ENCODE peak calls at places on chromosomes 2 and 18, in eight cellular contexts. P is HCT116, O is spleen, I is endothelial cell of umbilical vein, H is sigmoid colon, Y is K562, F is breast epithelium, Z is H1. T is an unnamed sample.

GRCh38 chr2:61969376-61969775 is 63.9 kb downstream of the COMMD1 start:
- DNase-seq in Z (no peak), Y (no peak), O (no peak), I (no peak), H (no peak), F (no peak), P (no peak), T (no peak)

GRCh38 chr2:58762176-58762781 is 521.2 kb upstream of the FANCL start:
- DNase-seq in P (peak; percentile 41), Y (peak; percentile 15), O (peak; percentile 59), Z (peak; percentile 80), I (peak; percentile 40), H (no peak), F (peak; percentile 40), T (peak; percentile 35)

GRCh38 chr2:9417725-9418124 is 5.6 kb downstream of the ITGB1BP1 start:
- DNase-seq in P (no peak), I (peak; percentile 18), O (no peak), Y (no peak), F (no peak), Z (no peak), H (no peak), T (no peak)

GRCh38 chr2:140604788-140605187 is 1526.0 kb downstream of the LRP1B start:
- DNase-seq in Y (no peak), I (no peak), Z (no peak), F (no peak), O (no peak), P (no peak), H (no peak), T (no peak)

GRCh38 chr2:45055261-45055660 is 46.0 kb upstream of the SIX2 start:
- DNase-seq in H (no peak), Y (no peak), P (no peak), O (no peak), Z (no peak), F (no peak), I (no peak), T (no peak)

GRCh38 chr18:7872569-7872968 is 305.5 kb downstream of the PTPRM start:
- DNase-seq in P (peak; percentile 71), O (no peak), I (peak; percentile 54), F (no peak), H (no peak), Y (no peak), Z (no peak), T (no peak)

GRCh38 chr18:25047983-25048382 is 304.0 kb downstream of the ZNF521 start:
- DNase-seq in I (no peak), O (no peak), F (no peak), Z (peak; percentile 61), H (no peak), Y (no peak), P (no peak), T (no peak)

GRCh38 chr2:72859831-72860262 is 27.4 kb upstream of the SPR start:
- DNase-seq in F (peak; percentile 48), Y (peak; percentile 45), P (peak; percentile 77), I (peak; percentile 71), Z (no peak), O (no peak), H (no peak), T (peak; percentile 78)

GRCh38 chr2:97995026-97995733 is 568 bp downstream of the TMEM131 start:
- DNase-seq in Z (no peak), I (peak; percentile 55), O (peak; percentile 93), F (no peak), P (no peak), Y (peak; percentile 75), H (peak; percentile 69), T (peak; percentile 56)

GRCh38 chr2:47354013-47354816 is 48.7 kb upstream of the MSH2 start:
- DNase-seq in I (peak; percentile 74), O (peak; percentile 55), P (no peak), Y (peak; percentile 58), H (peak; percentile 21), Z (no peak), F (no peak), T (peak; percentile 66)

GRCh38 chr18:73646196-73646595 is 501.4 kb downstream of the FBXO15 start:
- DNase-seq in I (no peak), Z (no peak), P (no peak), H (no peak), Y (no peak), F (no peak), O (no peak), T (no peak)

GRCh38 chr2:114345246-114345645 is 97.2 kb upstream of the DPP10 start:
- DNase-seq in Y (no peak), Z (no peak), I (no peak), O (no peak), P (no peak), F (no peak), H (no peak), T (no peak)

GRCh38 chr2:66412874-66413273 is 22.1 kb upstream of the MEIS1 start:
- DNase-seq in H (no peak), I (no peak), O (no peak), F (no peak), P (no peak), Z (no peak), Y (no peak), T (no peak)

GRCh38 chr2:53632126-53632460 is 135.5 kb upstream of the CHAC2 start:
- DNase-seq in H (no peak), F (no peak), Y (no peak), I (no peak), O (no peak), P (no peak), Z (no peak), T (no peak)

GRCh38 chr18:51195086-51195601 is 2.3 kb downstream of the MEX3C start:
- DNase-seq in Y (no peak), O (no peak), I (no peak), H (no peak), P (no peak), Z (no peak), F (no peak), T (no peak)

GRCh38 chr2:121165038-121165542 is 119.9 kb downstream of the TFCP2L1 start:
- DNase-seq in P (no peak), Y (no peak), F (no peak), H (no peak), I (no peak), Z (no peak), O (no peak), T (no peak)

GRCh38 chr2:9341351-9341887 is 81.9 kb downstream of the ITGB1BP1 start:
- DNase-seq in O (no peak), P (no peak), Y (no peak), Z (no peak), F (no peak), H (no peak), I (no peak), T (no peak)

GRCh38 chr2:231640646-231641111 is 48.0 kb downstream of the TEX44 start:
- DNase-seq in F (peak; percentile 69), O (no peak), Y (peak; percentile 23), I (peak; percentile 35), P (peak; percentile 65), H (peak; percentile 81), Z (no peak), T (peak; percentile 63)

GRCh38 chr2:33804155-33804554 is 205.1 kb upstream of the FAM98A start:
- DNase-seq in O (no peak), Y (no peak), H (no peak), F (no peak), I (no peak), P (no peak), Z (no peak), T (no peak)

GRCh38 chr18:47413327-47413726 is 161.9 kb upstream of the SKOR2 start:
- DNase-seq in P (no peak), Z (no peak), F (no peak), H (no peak), Y (no peak), I (no peak), O (no peak), T (peak; percentile 8)

GRCh38 chr2:229501051-229501794 is 213.1 kb downstream of the DNER start:
- DNase-seq in F (no peak), H (no peak), I (no peak), O (no peak), Y (no peak), P (no peak), Z (no peak), T (no peak)

GRCh38 chr2:175734679-175735078 is 267.4 kb downstream of the LNPK start:
- DNase-seq in H (no peak), P (no peak), O (no peak), Z (no peak), Y (no peak), I (no peak), F (no peak), T (no peak)

GRCh38 chr18:79730804-79731203 is 51.2 kb downstream of the CTDP1 start:
- DNase-seq in H (no peak), O (no peak), Y (no peak), Z (no peak), F (no peak), P (no peak), I (no peak), T (no peak)
- H3K9me3 ChIP-seq in H (no peaks in the 10 kb centered on the region), O (peaks cover 22% of the 10 kb centered on the region), Y (peaks cover 9% of the 10 kb centered on the region), Z (peaks cover 16% of the 10 kb centered on the region), F (peaks cover 6% of the 10 kb centered on the region), P (peaks cover 15% of the 10 kb centered on the region), I (no peaks in the 10 kb centered on the region), T (peaks cover 12% of the 10 kb centered on the region)

DNA sequence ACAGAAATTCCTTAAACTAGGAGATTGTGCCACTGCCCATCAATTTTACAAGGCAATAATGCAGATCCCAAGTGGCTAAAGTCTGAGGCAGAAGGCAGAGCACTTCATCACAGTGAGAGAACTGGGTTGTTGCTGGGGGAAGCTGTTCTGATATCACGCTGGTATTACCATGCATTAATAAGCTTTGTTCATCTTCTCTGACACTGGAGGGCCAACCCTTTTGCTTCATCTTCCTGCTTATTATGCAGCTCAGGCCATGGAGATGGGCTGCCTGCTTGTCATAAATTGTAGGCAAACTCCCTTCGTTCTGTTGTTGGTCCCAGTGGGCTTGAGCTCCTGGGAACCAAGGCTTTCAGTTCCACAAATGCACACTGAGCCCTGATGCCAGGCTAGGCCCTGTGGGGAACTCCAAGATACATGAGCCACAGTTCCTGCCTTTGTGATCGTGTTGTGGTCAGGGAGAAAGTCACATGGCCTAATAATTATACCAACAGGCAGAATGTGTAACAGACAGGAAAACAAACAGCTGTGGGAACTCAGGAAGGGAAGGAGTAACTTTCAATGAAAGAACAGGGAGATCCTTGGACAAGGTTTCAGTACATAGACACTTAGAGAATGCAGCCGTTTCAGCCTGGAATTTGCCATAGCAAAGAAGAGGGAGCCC is 49.1 kb upstream of the BCL2L11 start:
- DNase-seq in I (peak; percentile 99), O (no peak), F (no peak), Z (no peak), Y (no peak), P (no peak), H (no peak), T (no peak)
- TF ChIP-seq POLR2AphosphoS5 in I (peak; percentile 31), O (no peak), F (no peak), Z (no peak), Y (no peak), P (no peak), H (peak; percentile 33), T (peak; percentile 10)

GRCh38 chr2:159053186-159054031 is 85.0 kb downstream of the TANC1 start:
- DNase-seq in Y (no peak), F (no peak), Z (no peak), H (no peak), I (peak; percentile 96), P (no peak), O (no peak), T (no peak)
- TF ChIP-seq POLR2A in Y (no peak), F (no peak), Z (no peak), H (no peak), I (no peak), P (no peak), O (no peak), T (no peak)

DNA sequence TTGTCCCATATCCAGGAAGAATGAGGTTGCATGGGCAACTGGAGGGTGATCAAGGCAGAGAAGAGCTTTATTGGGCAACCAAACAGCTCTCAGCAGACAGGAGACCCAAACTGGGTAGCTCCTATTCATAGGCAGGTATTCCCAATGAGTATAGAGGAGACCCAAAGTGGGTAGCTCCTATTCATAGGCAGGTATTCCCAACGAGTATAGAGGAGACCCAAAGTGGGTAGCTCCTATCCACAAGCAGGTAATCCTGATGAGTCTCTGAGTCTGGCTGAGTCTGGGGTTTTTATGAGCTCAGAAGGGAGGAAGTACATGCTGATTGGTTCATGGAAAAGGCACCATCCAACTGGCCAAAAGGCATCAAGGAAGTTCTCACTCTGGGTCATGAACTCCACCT is 5.3 kb upstream of the GORASP2 start:
- DNase-seq in O (no peak), Y (no peak), P (no peak), I (no peak), H (no peak), F (no peak), Z (no peak), T (no peak)
- H3K9me3 ChIP-seq in O (peaks cover 18% of the 10 kb centered on the region), Y (peaks cover 18% of the 10 kb centered on the region), P (no peaks in the 10 kb centered on the region), I (no peaks in the 10 kb centered on the region), H (no peaks in the 10 kb centered on the region), F (peaks cover 11% of the 10 kb centered on the region), Z (peaks cover 8% of the 10 kb centered on the region), T (peaks cover 4% of the 10 kb centered on the region)